ENCODE peak calls at places on chromosome 2, in six cellular contexts. One of them, this sample, is unnamed.

GRCh38 chr2:217475101-217475500 is 527.7 kb downstream of the TNS1 start:
- DNase-seq in fibroblast of mammary gland: no peak
- DNase-seq in cardiac muscle cell: no peak
- DNase-seq in HFF-Myc: no peak
- DNase-seq in HFFc6: no peak
- DNase-seq in pancreas: no peak
- DNase-seq in this sample: no peak

GRCh38 chr2:27932396-27932795 is 41.9 kb downstream of the BABAM2 start:
- DNase-seq in cardiac muscle cell: peak; percentile 39
- DNase-seq in HFF-Myc: no peak
- DNase-seq in pancreas: no peak
- DNase-seq in HFFc6: peak; percentile 16
- DNase-seq in fibroblast of mammary gland: peak; percentile 48
- DNase-seq in this sample: no peak

GRCh38 chr2:9336534-9337354 is 86.6 kb downstream of the ITGB1BP1 start:
- DNase-seq in HFF-Myc: peak; percentile 95
- DNase-seq in cardiac muscle cell: peak; percentile 94
- DNase-seq in fibroblast of mammary gland: peak; percentile 97
- DNase-seq in pancreas: peak; percentile 38
- DNase-seq in HFFc6: peak; percentile 84
- DNase-seq in this sample: no peak

GRCh38 chr2:106359512-106359911 is 108.7 kb downstream of the RGPD3 start:
- DNase-seq in fibroblast of mammary gland: no peak
- DNase-seq in HFF-Myc: no peak
- DNase-seq in HFFc6: no peak
- DNase-seq in cardiac muscle cell: no peak
- DNase-seq in pancreas: no peak
- DNase-seq in this sample: no peak

GRCh38 chr2:188534875-188535274 is 243.2 kb downstream of the GULP1 start:
- DNase-seq in HFF-Myc: no peak
- DNase-seq in fibroblast of mammary gland: no peak
- DNase-seq in HFFc6: no peak
- DNase-seq in cardiac muscle cell: no peak
- DNase-seq in pancreas: no peak
- DNase-seq in this sample: no peak

GRCh38 chr2:129744141-129744540 is 235.3 kb upstream of the RAB6C start:
- DNase-seq in HFFc6: no peak
- DNase-seq in cardiac muscle cell: no peak
- DNase-seq in HFF-Myc: no peak
- DNase-seq in pancreas: no peak
- DNase-seq in fibroblast of mammary gland: no peak
- DNase-seq in this sample: no peak

GRCh38 chr2:11234309-11234708 is 79.0 kb downstream of the SLC66A3 start:
- DNase-seq in cardiac muscle cell: peak; percentile 41
- DNase-seq in HFF-Myc: no peak
- DNase-seq in HFFc6: no peak
- DNase-seq in fibroblast of mammary gland: peak; percentile 31
- DNase-seq in pancreas: no peak
- DNase-seq in this sample: no peak

GRCh38 chr2:205696541-205697441 is 14.5 kb downstream of the NRP2 start:
- DNase-seq in HFFc6: no peak
- DNase-seq in pancreas: no peak
- DNase-seq in fibroblast of mammary gland: peak; percentile 30
- DNase-seq in HFF-Myc: no peak
- DNase-seq in cardiac muscle cell: peak; percentile 74
- DNase-seq in this sample: peak; percentile 23

GRCh38 chr2:170563401-170563800 is 151.7 kb upstream of the SP5 start:
- DNase-seq in pancreas: no peak
- DNase-seq in HFFc6: no peak
- DNase-seq in cardiac muscle cell: no peak
- DNase-seq in fibroblast of mammary gland: no peak
- DNase-seq in HFF-Myc: no peak
- DNase-seq in this sample: no peak

GRCh38 chr2:1989216-1989615 is 244.9 kb upstream of the PXDN start:
- DNase-seq in HFFc6: no peak
- DNase-seq in pancreas: peak; percentile 44
- DNase-seq in fibroblast of mammary gland: no peak
- DNase-seq in HFF-Myc: no peak
- DNase-seq in cardiac muscle cell: no peak
- DNase-seq in this sample: no peak

GRCh38 chr2:27249891-27250651 is 12.8 kb downstream of the SLC30A3 start:
- DNase-seq in cardiac muscle cell: peak; percentile 67
- DNase-seq in HFF-Myc: no peak
- DNase-seq in HFFc6: peak; percentile 11
- DNase-seq in fibroblast of mammary gland: peak; percentile 40
- DNase-seq in pancreas: no peak
- DNase-seq in this sample: peak; percentile 79

GRCh38 chr2:179532890-179533289 is 268.3 kb upstream of the SESTD1 start:
- DNase-seq in pancreas: no peak
- DNase-seq in cardiac muscle cell: peak; percentile 37
- DNase-seq in fibroblast of mammary gland: peak; percentile 7
- DNase-seq in HFF-Myc: no peak
- DNase-seq in HFFc6: no peak
- DNase-seq in this sample: no peak

GRCh38 chr2:216551234-216551633 is 52.6 kb downstream of the RPL37A start:
- DNase-seq in pancreas: no peak
- DNase-seq in cardiac muscle cell: peak; percentile 74
- DNase-seq in fibroblast of mammary gland: peak; percentile 50
- DNase-seq in HFFc6: peak; percentile 29
- DNase-seq in HFF-Myc: peak; percentile 75
- DNase-seq in this sample: no peak

GRCh38 chr2:223697316-223697875 is 95.2 kb upstream of the SCG2 start:
- DNase-seq in fibroblast of mammary gland: no peak
- DNase-seq in cardiac muscle cell: no peak
- DNase-seq in pancreas: no peak
- DNase-seq in HFF-Myc: no peak
- DNase-seq in HFFc6: no peak
- DNase-seq in this sample: no peak

GRCh38 chr2:223688094-223688835 is 86.1 kb upstream of the SCG2 start:
- DNase-seq in cardiac muscle cell: no peak
- DNase-seq in pancreas: no peak
- DNase-seq in HFF-Myc: no peak
- DNase-seq in HFFc6: no peak
- DNase-seq in fibroblast of mammary gland: no peak
- DNase-seq in this sample: no peak

GRCh38 chr2:223696719-223697118 is 94.6 kb upstream of the SCG2 start:
- DNase-seq in HFFc6: peak; percentile 23
- DNase-seq in cardiac muscle cell: no peak
- DNase-seq in fibroblast of mammary gland: peak; percentile 74
- DNase-seq in pancreas: no peak
- DNase-seq in HFF-Myc: no peak
- DNase-seq in this sample: no peak

GRCh38 chr2:223697921-223698645 is 95.9 kb upstream of the SCG2 start:
- DNase-seq in pancreas: no peak
- DNase-seq in HFF-Myc: no peak
- DNase-seq in cardiac muscle cell: no peak
- DNase-seq in fibroblast of mammary gland: peak; percentile 78
- DNase-seq in HFFc6: no peak
- DNase-seq in this sample: no peak

DNA sequence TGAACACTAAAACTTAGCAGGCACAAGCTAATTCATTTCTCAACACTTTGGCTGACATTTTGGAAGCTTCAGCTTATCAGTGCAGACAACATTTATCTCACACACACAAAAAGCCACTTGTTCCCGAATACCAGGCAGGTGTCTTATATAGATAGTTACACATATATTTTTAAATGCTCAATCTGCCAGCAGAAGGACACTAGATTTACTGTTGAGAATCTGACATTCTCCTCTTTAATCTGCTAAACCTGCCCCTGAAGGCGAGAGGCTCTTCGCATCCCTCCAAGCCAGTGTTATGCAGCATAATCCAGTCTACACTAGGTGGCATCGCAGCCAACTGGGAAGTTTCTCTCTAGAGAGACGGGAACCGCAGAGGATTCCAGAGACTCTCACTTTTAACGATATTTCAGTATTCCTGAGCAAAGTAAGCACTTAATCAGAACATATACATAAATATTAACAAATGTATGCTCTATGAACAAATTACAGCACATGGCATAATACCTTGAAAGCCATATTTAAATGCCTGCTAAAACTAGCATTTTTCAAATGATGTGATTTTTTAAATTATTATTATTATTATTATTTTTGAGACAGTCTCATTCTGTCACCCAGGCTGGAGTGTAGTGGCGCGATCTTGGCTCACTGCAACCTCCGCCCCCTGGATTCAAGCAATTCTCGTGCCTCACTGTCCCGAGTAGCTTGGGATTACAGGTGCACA is 90.2 kb upstream of the SCG2 start:
- DNase-seq in fibroblast of mammary gland: peak; percentile 73
- DNase-seq in HFFc6: peak; percentile 41
- DNase-seq in pancreas: no peak
- DNase-seq in HFF-Myc: peak; percentile 49
- DNase-seq in cardiac muscle cell: peak; percentile 74
- DNase-seq in this sample: peak; percentile 45
- TF ChIP-seq CTCF in fibroblast of mammary gland: peak; percentile 84
- TF ChIP-seq CTCF in HFFc6: peak; percentile 79
- TF ChIP-seq CTCF in pancreas: no peak
- TF ChIP-seq CTCF in HFF-Myc: peak; percentile 79
- TF ChIP-seq CTCF in cardiac muscle cell: peak; percentile 75
- TF ChIP-seq CTCF in this sample: no peak

DNA sequence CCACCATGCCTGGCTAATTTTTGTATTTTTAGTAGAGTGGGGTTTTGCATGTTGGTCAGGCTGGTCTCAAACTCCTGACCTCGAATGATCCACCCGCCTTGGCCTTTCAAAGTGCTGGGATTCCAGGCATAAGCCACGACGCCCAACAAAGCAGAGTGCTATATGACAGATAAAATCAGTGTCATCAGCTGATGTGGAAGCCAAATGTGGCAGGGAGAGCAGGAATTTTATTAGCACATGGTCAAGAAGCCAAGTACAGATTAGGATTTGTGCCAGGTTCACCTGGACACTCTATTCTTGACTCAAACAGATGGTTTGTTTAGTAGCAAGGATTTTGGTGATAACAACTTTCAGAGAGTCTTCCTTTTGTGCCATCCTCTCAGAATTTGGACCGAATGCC is 62.7 kb downstream of the LCLAT1 start:
- DNase-seq in HFF-Myc: no peak
- DNase-seq in pancreas: no peak
- DNase-seq in HFFc6: no peak
- DNase-seq in fibroblast of mammary gland: no peak
- DNase-seq in cardiac muscle cell: no peak
- DNase-seq in this sample: no peak
- TF ChIP-seq CTCF in HFF-Myc: no peak
- TF ChIP-seq CTCF in pancreas: no peak
- TF ChIP-seq CTCF in HFFc6: no peak
- TF ChIP-seq CTCF in fibroblast of mammary gland: no peak
- TF ChIP-seq CTCF in cardiac muscle cell: no peak
- TF ChIP-seq CTCF in this sample: no peak

DNA sequence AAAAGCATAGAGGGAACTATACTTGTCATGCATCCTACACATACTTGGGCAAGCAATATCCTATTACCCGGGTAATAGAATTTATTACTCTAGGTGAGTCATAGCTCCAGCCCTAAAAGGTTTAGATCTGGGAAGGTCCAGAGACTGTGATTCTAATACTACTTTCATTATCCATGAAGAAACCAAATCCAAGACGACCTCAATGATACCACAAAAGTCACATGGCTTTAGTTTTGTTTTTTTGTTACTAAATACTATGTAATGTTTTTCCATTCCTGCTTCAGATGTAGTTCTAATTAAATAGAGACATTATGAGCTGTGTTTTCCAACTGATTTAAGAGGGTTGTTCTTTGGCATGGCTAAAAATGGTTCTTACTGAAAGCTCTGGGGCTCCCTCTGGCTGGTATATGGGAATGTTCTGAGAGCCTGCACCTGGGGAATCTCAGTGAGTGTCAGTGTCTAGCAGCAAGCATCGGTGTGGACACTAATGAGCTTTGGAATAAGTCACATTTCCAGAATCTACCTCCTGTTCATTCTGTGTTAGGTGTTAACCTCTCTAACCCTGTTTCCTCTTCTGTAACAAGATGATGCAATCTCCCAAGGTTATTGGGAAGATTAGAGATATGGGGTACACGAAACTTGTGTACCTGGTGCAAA is 20.5 kb upstream of the IL1RL2 start:
- DNase-seq in HFFc6: peak; percentile 74
- DNase-seq in fibroblast of mammary gland: peak; percentile 86
- DNase-seq in cardiac muscle cell: no peak
- DNase-seq in pancreas: no peak
- DNase-seq in HFF-Myc: no peak
- DNase-seq in this sample: no peak
- TF ChIP-seq CTCF in HFFc6: peak; percentile 81
- TF ChIP-seq CTCF in fibroblast of mammary gland: peak; percentile 45
- TF ChIP-seq CTCF in cardiac muscle cell: peak; percentile 26
- TF ChIP-seq CTCF in pancreas: no peak
- TF ChIP-seq CTCF in HFF-Myc: peak; percentile 60
- TF ChIP-seq CTCF in this sample: no peak

GRCh38 chr2:241315183-241315878 is at the start of gene HDLBP:
- DNase-seq in fibroblast of mammary gland: peak; percentile 98
- DNase-seq in cardiac muscle cell: peak; percentile 100
- DNase-seq in pancreas: peak; percentile 99
- DNase-seq in HFF-Myc: peak; percentile 97
- DNase-seq in HFFc6: peak; percentile 98
- DNase-seq in this sample: peak; percentile 100
- TF ChIP-seq CTCF in fibroblast of mammary gland: no peak
- TF ChIP-seq CTCF in cardiac muscle cell: peak; percentile 25
- TF ChIP-seq CTCF in pancreas: no peak
- TF ChIP-seq CTCF in HFF-Myc: peak; percentile 9
- TF ChIP-seq CTCF in HFFc6: peak; percentile 56
- TF ChIP-seq CTCF in this sample: no peak

DNA sequence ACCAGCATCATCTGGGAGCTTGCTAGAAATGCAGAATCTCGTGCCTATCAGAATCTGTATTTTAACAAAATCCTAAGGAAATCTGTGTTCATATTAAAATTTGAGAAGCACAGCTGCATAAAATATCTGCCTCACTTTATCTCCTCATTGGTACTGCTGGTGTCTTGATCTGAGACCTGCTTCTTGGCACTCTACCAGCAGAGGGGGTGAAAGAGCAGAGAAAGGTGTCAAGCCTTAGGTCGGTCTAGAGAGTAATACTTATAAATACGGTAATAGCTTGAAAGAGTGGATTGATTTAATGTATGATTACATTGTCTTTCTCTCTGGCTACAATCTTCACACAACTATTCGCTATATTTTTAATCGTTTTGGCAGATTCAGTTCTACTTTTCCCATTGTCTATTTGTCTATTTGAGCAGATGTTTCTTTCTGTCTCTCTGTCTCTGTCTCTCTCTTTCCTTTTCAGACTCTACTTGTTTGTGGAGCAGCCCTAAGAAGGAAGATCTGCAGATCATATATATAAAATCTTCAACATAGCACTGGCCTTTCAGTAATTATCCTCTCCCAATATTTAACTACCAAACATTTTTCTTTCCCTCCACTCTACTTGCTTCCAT is 1.7 kb upstream of the GCG start:
- DNase-seq in cardiac muscle cell: peak; percentile 64
- DNase-seq in fibroblast of mammary gland: peak; percentile 65
- DNase-seq in pancreas: peak; percentile 48
- DNase-seq in HFF-Myc: peak; percentile 40
- DNase-seq in HFFc6: peak; percentile 42
- DNase-seq in this sample: peak; percentile 68
- TF ChIP-seq CTCF in cardiac muscle cell: peak; percentile 61
- TF ChIP-seq CTCF in fibroblast of mammary gland: peak; percentile 73
- TF ChIP-seq CTCF in pancreas: no peak
- TF ChIP-seq CTCF in HFF-Myc: peak; percentile 78
- TF ChIP-seq CTCF in HFFc6: peak; percentile 77
- TF ChIP-seq CTCF in this sample: peak; percentile 78

GRCh38 chr2:63050916-63051794 is 525 bp downstream of the OTX1 start:
- DNase-seq in pancreas: peak; percentile 17
- DNase-seq in HFFc6: no peak
- DNase-seq in fibroblast of mammary gland: no peak
- DNase-seq in HFF-Myc: no peak
- DNase-seq in cardiac muscle cell: no peak
- DNase-seq in this sample: peak; percentile 20
- TF ChIP-seq CTCF in pancreas: no peak
- TF ChIP-seq CTCF in HFFc6: no peak
- TF ChIP-seq CTCF in fibroblast of mammary gland: no peak
- TF ChIP-seq CTCF in HFF-Myc: no peak
- TF ChIP-seq CTCF in cardiac muscle cell: no peak
- TF ChIP-seq CTCF in this sample: no peak

GRCh38 chr2:120253021-120253882 is 600 bp downstream of the RALB start:
- DNase-seq in fibroblast of mammary gland: peak; percentile 83
- DNase-seq in HFF-Myc: no peak
- DNase-seq in cardiac muscle cell: peak; percentile 88
- DNase-seq in pancreas: peak; percentile 75
- DNase-seq in HFFc6: peak; percentile 77
- DNase-seq in this sample: peak; percentile 75
- TF ChIP-seq CTCF in fibroblast of mammary gland: peak; percentile 29
- TF ChIP-seq CTCF in HFF-Myc: peak; percentile 31
- TF ChIP-seq CTCF in cardiac muscle cell: peak; percentile 46
- TF ChIP-seq CTCF in pancreas: no peak
- TF ChIP-seq CTCF in HFFc6: peak; percentile 65
- TF ChIP-seq CTCF in this sample: no peak